ENCODE peak calls at places on chromosomes 1 and 21, in eight cellular contexts. S is IMR-90; V is left ventricle myocardium inferior; F is AG04450; N is H9; O is OCI-LY7; D is upper lobe of left lung; I is CD4-positive, alpha-beta T cell. W is an unnamed sample.

GRCh38 chr1:51073456-51073855 is 28.6 kb upstream of the C1orf185 start:
- DNase-seq in S (no peak), V (no peak), F (no peak), N (no peak), O (no peak), D (no peak), I (no peak), W (no peak)

GRCh38 chr1:152186556-152187285 is 27.7 kb upstream of the RPTN start:
- DNase-seq in S (no peak), V (no peak), F (no peak), N (no peak), O (no peak), D (no peak), I (no peak), W (no peak)

GRCh38 chr1:54602559-54602958 is 20.8 kb downstream of the FAM151A start:
- DNase-seq in S (no peak), V (no peak), F (no peak), N (no peak), O (no peak), D (no peak), I (no peak), W (no peak)

GRCh38 chr21:35352066-35352770 is 303.1 kb upstream of the RUNX1 start:
- DNase-seq in S (peak), V (no peak), F (no peak), N (no peak), O (no peak), D (no peak), I (no peak), W (no peak)

GRCh38 chr1:22747021-22747734 is 36.5 kb downstream of the EPHB2 start:
- DNase-seq in S (peak), V (no peak), F (peak), N (no peak), O (no peak), D (peak), I (no peak), W (no peak)

GRCh38 chr1:227560814-227561213 is 2.5 kb upstream of the ZNF678 start:
- DNase-seq in S (no peak), V (no peak), F (no peak), N (no peak), O (no peak), D (no peak), I (no peak), W (no peak)

GRCh38 chr1:166691476-166691875 is 147.8 kb upstream of the POGK start:
- DNase-seq in S (no peak), V (no peak), F (no peak), N (no peak), O (no peak), D (no peak), I (no peak), W (no peak)

GRCh38 chr1:199084293-199084692 is 445.5 kb downstream of the PTPRC start:
- DNase-seq in S (peak), V (no peak), F (peak), N (no peak), O (no peak), D (no peak), I (no peak), W (no peak)

GRCh38 chr21:35045539-35046222 is 3.4 kb downstream of the RUNX1 start:
- DNase-seq in S (no peak), V (no peak), F (no peak), N (no peak), O (no peak), D (no peak), I (peak), W (no peak)

GRCh38 chr21:39071623-39072214 is 111.5 kb downstream of the PSMG1 start:
- DNase-seq in S (peak), V (no peak), F (peak), N (no peak), O (no peak), D (no peak), I (no peak), W (no peak)

GRCh38 chr1:224852901-224853568 is 76.4 kb upstream of the DNAH14 start:
- DNase-seq in S (peak), V (no peak), F (peak), N (no peak), O (peak), D (no peak), I (no peak), W (no peak)

GRCh38 chr21:32977216-32977615 is 48.5 kb upstream of the OLIG2 start:
- DNase-seq in S (no peak), V (no peak), F (no peak), N (no peak), O (no peak), D (no peak), I (no peak), W (no peak)

GRCh38 chr1:156648951-156649350 is 7.0 kb downstream of the BCAN start:
- DNase-seq in S (no peak), V (no peak), F (no peak), N (no peak), O (no peak), D (no peak), I (no peak), W (no peak)

GRCh38 chr1:151399890-151400235 is 490 bp downstream of the PSMB4 start:
- DNase-seq in S (peak), V (no peak), F (no peak), N (no peak), O (peak), D (no peak), I (no peak), W (no peak)

GRCh38 chr1:33060579-33061083 is 20.3 kb upstream of the AZIN2 start:
- DNase-seq in S (peak), V (peak), F (peak), N (no peak), O (no peak), D (peak), I (no peak), W (peak)

GRCh38 chr1:33056426-33056825 is 19.7 kb upstream of the AK2 start:
- DNase-seq in S (no peak), V (no peak), F (no peak), N (no peak), O (no peak), D (no peak), I (no peak), W (no peak)

GRCh38 chr1:33057095-33057494 is 20.4 kb upstream of the AK2 start:
- DNase-seq in S (no peak), V (no peak), F (no peak), N (no peak), O (no peak), D (no peak), I (no peak), W (no peak)

GRCh38 chr1:33050221-33051076 is 13.8 kb upstream of the AK2 start:
- DNase-seq in S (peak), V (no peak), F (peak), N (no peak), O (no peak), D (peak), I (no peak), W (no peak)

GRCh38 chr1:33055210-33055991 is 18.7 kb upstream of the AK2 start:
- DNase-seq in S (peak), V (peak), F (peak), N (peak), O (peak), D (peak), I (no peak), W (peak)
- TF ChIP-seq CTCF in S (peak), V (peak), F (peak), N (peak), O (peak), D (peak), I (peak), W (peak)

DNA sequence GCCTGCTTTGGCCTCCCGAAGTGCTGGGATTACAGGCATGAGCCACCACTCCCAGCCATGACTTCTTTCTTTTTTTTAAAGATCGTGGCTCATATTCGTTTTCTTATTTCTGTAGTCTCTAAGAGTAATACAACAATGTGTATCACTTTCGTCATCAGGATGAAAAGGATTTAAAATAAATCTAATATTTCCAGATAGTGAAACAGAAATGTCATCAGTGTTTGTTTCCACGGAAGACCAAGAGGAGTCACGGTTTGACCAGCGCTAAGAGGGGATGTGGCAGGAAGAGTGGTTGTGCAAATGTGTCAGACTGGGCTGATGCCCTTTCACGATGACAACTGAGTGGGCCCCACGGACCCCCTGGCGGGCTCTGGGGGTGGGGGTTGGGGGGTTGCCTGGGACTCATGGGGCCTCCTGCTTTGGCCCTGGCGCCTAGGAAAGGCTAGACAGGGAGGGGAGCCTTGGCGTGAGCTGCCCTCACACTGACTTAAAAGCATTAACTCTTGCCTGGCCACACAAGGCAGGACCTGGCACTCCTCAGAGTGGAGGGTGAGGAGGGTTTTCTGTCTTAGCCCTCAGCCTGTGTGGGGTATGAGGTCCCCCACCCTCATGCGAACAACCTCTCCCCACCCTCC is 8.4 kb downstream of the SOX13 start:
- DNase-seq in S (peak), V (no peak), F (no peak), N (no peak), O (no peak), D (no peak), I (no peak), W (no peak)
- H3K27ac ChIP-seq in S (no peak), V (peak), F (no peak), N (no peak), O (no peak), D (peak), I (no peak), W (peak)

DNA sequence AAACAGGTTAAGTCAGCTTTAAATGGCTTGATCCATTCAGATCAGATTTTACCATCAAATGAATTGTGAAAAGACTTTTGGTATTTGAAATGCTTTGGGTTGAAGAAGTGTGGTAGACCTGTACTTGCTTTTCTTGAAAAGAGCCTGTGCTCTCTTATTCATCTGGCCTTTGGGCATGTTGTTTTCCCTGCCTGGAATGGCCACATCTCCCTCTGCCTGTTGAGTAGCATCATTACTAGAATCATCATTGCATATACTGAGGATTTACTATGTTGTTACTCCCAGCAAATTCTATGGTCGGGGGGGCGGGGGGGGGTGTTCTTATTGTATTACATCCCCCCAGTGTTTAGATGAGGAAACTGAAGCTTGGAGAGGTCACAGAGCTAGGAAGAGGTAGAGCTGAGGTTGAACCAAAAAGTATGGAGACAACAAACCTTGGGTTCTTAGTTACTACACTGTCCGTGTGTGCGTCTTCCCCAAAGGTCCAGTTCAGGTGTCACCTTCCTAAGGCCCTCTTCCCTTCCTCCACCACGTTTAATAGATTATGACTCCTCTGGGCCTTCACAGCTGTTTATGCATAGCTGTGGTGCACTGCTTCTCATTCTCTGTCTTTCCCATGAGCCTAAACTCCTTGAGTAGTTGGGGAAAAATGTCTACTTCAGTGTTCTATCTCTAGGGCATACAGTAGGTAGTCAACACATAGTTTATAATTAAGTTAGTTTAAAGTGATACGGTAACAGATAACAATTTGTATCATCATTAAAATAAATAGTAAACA is 246.4 kb upstream of the HOOK1 start:
- DNase-seq in S (peak), V (no peak), F (no peak), N (no peak), O (no peak), D (no peak), I (no peak), W (no peak)
- TF ChIP-seq CTCF in S (peak), V (peak), F (peak), N (peak), O (no peak), D (no peak), I (no peak), W (no peak)

DNA sequence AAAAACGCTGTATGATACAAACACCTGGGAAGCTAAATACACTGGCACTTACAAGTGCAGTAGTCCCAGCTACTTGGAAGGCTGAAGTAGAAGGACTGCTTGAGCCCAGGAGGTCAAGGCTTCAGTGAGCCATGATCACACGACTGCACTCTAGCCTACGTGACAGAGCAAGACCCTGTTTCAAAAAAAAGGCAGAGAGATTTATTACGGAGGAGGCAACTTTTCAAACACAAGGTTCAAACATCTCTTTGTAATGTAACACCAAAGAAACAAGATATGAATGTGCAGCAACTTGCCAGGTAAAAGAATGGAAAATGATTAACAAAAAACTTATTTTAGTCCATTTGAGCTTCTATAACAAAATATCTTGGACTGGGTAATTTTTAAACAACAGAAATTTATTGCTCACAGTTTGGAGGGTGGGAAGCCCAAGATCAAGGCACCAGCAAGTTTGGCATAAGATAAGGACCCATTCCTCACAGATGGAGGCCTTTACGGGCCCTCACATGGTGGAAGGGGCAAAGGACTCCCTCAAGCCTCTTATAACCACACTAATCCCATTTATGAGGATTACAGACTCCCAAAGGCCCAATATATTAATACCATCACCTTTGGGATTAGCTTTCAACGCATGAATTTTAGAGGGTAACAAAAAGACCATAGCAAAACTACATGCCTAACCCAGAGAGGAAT is 73.3 kb downstream of the EVI5 start:
- DNase-seq in S (no peak), V (no peak), F (no peak), N (no peak), O (no peak), D (no peak), I (no peak), W (no peak)
- H3K27ac ChIP-seq in S (no peak), V (no peak), F (no peak), N (no peak), O (no peak), D (no peak), I (no peak), W (no peak)

DNA sequence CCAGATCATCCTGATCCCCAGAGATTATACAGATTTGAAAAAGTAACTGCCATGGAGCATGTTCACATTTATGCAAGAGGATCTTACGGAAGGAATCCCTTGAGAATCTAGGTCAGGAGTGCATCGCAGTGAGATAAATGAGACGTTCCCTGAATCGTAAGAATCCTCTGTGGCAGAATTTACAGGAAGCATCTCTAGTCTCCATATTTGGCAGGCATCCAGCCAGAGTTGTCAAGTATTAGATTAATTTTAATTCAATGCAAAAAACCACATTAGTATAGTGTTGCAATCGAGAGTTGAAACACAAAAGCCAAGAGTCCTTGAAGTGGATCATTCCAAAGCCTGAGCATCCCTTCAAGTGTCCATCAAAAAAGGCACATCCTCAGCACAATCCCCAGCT is 100.7 kb downstream of the RRAGC start:
- DNase-seq in S (no peak), V (no peak), F (no peak), N (no peak), O (no peak), D (no peak), I (no peak), W (no peak)
- TF ChIP-seq CTCF in S (no peak), V (no peak), F (no peak), N (no peak), O (no peak), D (no peak), I (no peak), W (no peak)